ENCODE peak calls at places on chromosome 9, in nine cellular contexts. G, S, J, N, P, K, U, H and V are unnamed samples.

GRCh38 chr9:86682240-86682639 is 265.1 kb downstream of the GAS1 start:
- DNase-seq in G (no peak), S (no peak), J (no peak), N (no peak), P (no peak), K (no peak), U (no peak), H (no peak), V (no peak)

GRCh38 chr9:131762356-131762932 is 22.6 kb upstream of the RAPGEF1 start:
- DNase-seq in G (peak), S (peak), J (peak), N (peak), P (peak), K (peak), U (peak), H (peak), V (peak)

GRCh38 chr9:115198018-115198417 is 80.1 kb upstream of the TNC start:
- DNase-seq in G (no peak), S (no peak), J (no peak), N (peak), P (peak), K (no peak), U (no peak), H (peak), V (peak)

GRCh38 chr9:4887556-4887955 is 94.8 kb downstream of the RCL1 start:
- DNase-seq in G (no peak), S (no peak), J (no peak), N (no peak), P (peak), K (no peak), U (no peak), H (peak), V (no peak)

GRCh38 chr9:122463828-122464632 is 13.7 kb downstream of the OR1J1 start:
- DNase-seq in G (no peak), S (no peak), J (no peak), N (no peak), P (peak), K (no peak), U (peak), H (peak), V (no peak)

GRCh38 chr9:105841562-105841961 is 147.2 kb downstream of the TMEM38B start:
- DNase-seq in G (no peak), S (no peak), J (no peak), N (no peak), P (no peak), K (no peak), U (no peak), H (no peak), V (no peak)

GRCh38 chr9:108444400-108445358 is 411.1 kb downstream of the ACTL7B start:
- DNase-seq in G (no peak), S (no peak), J (no peak), N (peak), P (peak), K (no peak), U (no peak), H (peak), V (peak)

GRCh38 chr9:106085479-106085878 is 391.1 kb downstream of the TMEM38B start:
- DNase-seq in G (no peak), S (no peak), J (no peak), N (no peak), P (no peak), K (no peak), U (no peak), H (no peak), V (no peak)

GRCh38 chr9:133351908-133352634 is 4.1 kb downstream of the RPL7A start:
- DNase-seq in G (no peak), S (no peak), J (peak), N (peak), P (peak), K (peak), U (peak), H (peak), V (peak)

GRCh38 chr9:89496645-89497044 is 1.3 kb downstream of the SEMA4D start:
- DNase-seq in G (no peak), S (no peak), J (no peak), N (peak), P (peak), K (no peak), U (no peak), H (no peak), V (no peak)

GRCh38 chr9:35341585-35341984 is 148.3 kb upstream of the RUSC2 start:
- DNase-seq in G (no peak), S (no peak), J (no peak), N (no peak), P (no peak), K (no peak), U (no peak), H (peak), V (peak)

GRCh38 chr9:81031422-81032029 is 657.8 kb downstream of the TLE1 start:
- DNase-seq in G (no peak), S (no peak), J (no peak), N (no peak), P (peak), K (no peak), U (no peak), H (no peak), V (peak)

GRCh38 chr9:112072721-112073553 is 102.2 kb downstream of the SUSD1 start:
- DNase-seq in G (no peak), S (no peak), J (no peak), N (no peak), P (peak), K (no peak), U (no peak), H (peak), V (peak)